ENCODE peak calls at places on chromosomes 12 and 14, in five cellular contexts. C is CD8-positive, alpha-beta T cell; H is CD8-positive, alpha-beta memory T cell; J is T-helper 1 cell; P is GF-D8. K is an unnamed sample.

GRCh38 chr12:117030187-117030896 is 68.9 kb downstream of the TESC start:
- DNase-seq in C (no peak), H (no peak), J (no peak), P (no peak), K (no peak)

GRCh38 chr12:122406701-122407154 is 15.7 kb downstream of the CLIP1 start:
- DNase-seq in C (no peak), H (no peak), J (no peak), P (no peak), K (no peak)

GRCh38 chr14:44962573-44963528 is 861 bp downstream of the TOGARAM1 start:
- DNase-seq in C (no peak), H (no peak), J (peak; percentile 23), P (no peak), K (peak; percentile 85)

GRCh38 chr14:104262515-104263514 is 124.4 kb downstream of the KIF26A start:
- DNase-seq in C (no peak), H (no peak), J (no peak), P (no peak), K (no peak)

GRCh38 chr14:44846232-44846824 is 115.4 kb downstream of the KLHL28 start:
- DNase-seq in C (no peak), H (peak; percentile 6), J (peak; percentile 2), P (no peak), K (no peak)

GRCh38 chr12:60689137-60689536 is 1093.3 kb downstream of the SLC16A7 start:
- DNase-seq in C (no peak), H (no peak), J (no peak), P (no peak), K (no peak)

GRCh38 chr14:78598046-78598652 is 428.0 kb downstream of the NRXN3 start:
- DNase-seq in C (no peak), H (no peak), J (peak; percentile 18), P (no peak), K (no peak)

GRCh38 chr14:55019968-55020554 is 6.8 kb downstream of the WDHD1 start:
- DNase-seq in C (no peak), H (no peak), J (no peak), P (no peak), K (no peak)

GRCh38 chr12:122946690-122947271 is 19.5 kb downstream of the ABCB9 start:
- DNase-seq in C (peak; percentile 64), H (peak; percentile 31), J (peak; percentile 11), P (peak; percentile 44), K (peak; percentile 94)

GRCh38 chr12:45907955-45908354 is 82.4 kb downstream of the SCAF11 start:
- DNase-seq in C (no peak), H (no peak), J (no peak), P (peak; percentile 29), K (no peak)

GRCh38 chr12:5269846-5270245 is 162.1 kb upstream of the NTF3 start:
- DNase-seq in C (no peak), H (no peak), J (no peak), P (no peak), K (no peak)

GRCh38 chr12:120890963-120891362 is 13.2 kb downstream of the SPPL3 start:
- DNase-seq in C (no peak), H (no peak), J (no peak), P (no peak), K (no peak)

GRCh38 chr14:105322791-105323556 is 8.4 kb downstream of the PACS2 start:
- DNase-seq in C (no peak), H (no peak), J (no peak), P (no peak), K (peak; percentile 76)

GRCh38 chr12:93373847-93374723 is 3.6 kb upstream of the NUDT4 start:
- DNase-seq in C (no peak), H (no peak), J (no peak), P (no peak), K (no peak)

GRCh38 chr14:56147980-56148901 is 30.0 kb downstream of the PELI2 start:
- DNase-seq in C (no peak), H (no peak), J (no peak), P (no peak), K (no peak)

GRCh38 chr14:33465952-33466700 is 484.7 kb downstream of the EGLN3 start:
- DNase-seq in C (no peak), H (no peak), J (no peak), P (no peak), K (no peak)

GRCh38 chr12:131024721-131025120 is 71.0 kb downstream of the ADGRD1 start:
- DNase-seq in C (no peak), H (no peak), J (no peak), P (no peak), K (peak; percentile 65)

GRCh38 chr14:69326611-69327010 is 66.7 kb downstream of the GALNT16 start:
- DNase-seq in C (no peak), H (no peak), J (no peak), P (no peak), K (peak; percentile 17)

GRCh38 chr12:81998761-81999378 is 239.7 kb upstream of the PPFIA2 start:
- DNase-seq in C (no peak), H (no peak), J (no peak), P (no peak), K (no peak)

GRCh38 chr12:109347579-109347978 is at the start of gene MYO1H:
- DNase-seq in C (no peak), H (no peak), J (no peak), P (no peak), K (no peak)

GRCh38 chr12:10095971-10096370 is 2.8 kb downstream of the CLEC1A start:
- DNase-seq in C (no peak), H (no peak), J (no peak), P (no peak), K (no peak)

GRCh38 chr14:27528328-27528727 is 930.5 kb upstream of the NOVA1 start:
- DNase-seq in C (no peak), H (no peak), J (no peak), P (no peak), K (no peak)

GRCh38 chr12:95574030-95574429 is 22.8 kb upstream of the USP44 start:
- DNase-seq in C (no peak), H (no peak), J (no peak), P (no peak), K (no peak)

GRCh38 chr12:93582351-93582750 is 9.9 kb downstream of the SOCS2 start:
- DNase-seq in C (no peak), H (no peak), J (no peak), P (no peak), K (no peak)

GRCh38 chr12:128449146-128449894 is 182.3 kb downstream of the TMEM132C start:
- DNase-seq in C (no peak), H (no peak), J (no peak), P (no peak), K (no peak)

GRCh38 chr14:104292084-104292970 is 153.9 kb downstream of the KIF26A start:
- DNase-seq in C (no peak), H (no peak), J (no peak), P (no peak), K (peak; percentile 24)